ENCODE peak calls at places on chromosome 9, in seven cellular contexts. U is RCC 7860, F is NAMALWA, G is posterior cingulate gyrus, T is BJ, E is chondrocyte, I is EL. L is an unnamed sample.

GRCh38 chr9:91930475-91930874 is 19.6 kb downstream of the ROR2 start:
- DNase-seq in U (no peak), F (no peak), G (no peak), T (no peak), E (no peak), I (no peak), L (no peak)

GRCh38 chr9:2809692-2810423 is 34.0 kb downstream of the PUM3 start:
- DNase-seq in U (peak; percentile 93), F (no peak), G (no peak), T (peak; percentile 82), E (no peak), I (peak; percentile 96), L (no peak)

GRCh38 chr9:92609142-92609500 is 60.8 kb downstream of the IPPK start:
- DNase-seq in U (no peak), F (no peak), G (peak; percentile 35), T (no peak), E (no peak), I (peak; percentile 13), L (no peak)

GRCh38 chr9:115668506-115668905 is 485.1 kb upstream of the PAPPA start:
- DNase-seq in U (peak; percentile 81), F (no peak), G (no peak), T (peak; percentile 83), E (no peak), I (peak; percentile 90), L (no peak)

GRCh38 chr9:28956111-28956880 is 1383.0 kb upstream of the C9orf72 start:
- DNase-seq in U (no peak), F (no peak), G (no peak), T (no peak), E (no peak), I (no peak), L (no peak)

GRCh38 chr9:8963882-8964281 is 1164.3 kb upstream of the DMAC1 start:
- DNase-seq in U (no peak), F (no peak), G (no peak), T (no peak), E (no peak), I (no peak), L (no peak)

GRCh38 chr9:128553695-128554094 is 1.3 kb downstream of the SPTAN1 start:
- DNase-seq in U (peak; percentile 48), F (no peak), G (no peak), T (no peak), E (no peak), I (peak; percentile 66), L (no peak)

GRCh38 chr9:132782106-132782505 is 96.0 kb downstream of the AK8 start:
- DNase-seq in U (no peak), F (no peak), G (no peak), T (no peak), E (peak; percentile 22), I (no peak), L (no peak)

GRCh38 chr9:119071636-119072035 is 297.6 kb downstream of the BRINP1 start:
- DNase-seq in U (no peak), F (no peak), G (no peak), T (no peak), E (no peak), I (peak; percentile 30), L (no peak)

GRCh38 chr9:136084191-136084944 is 10.7 kb downstream of the NACC2 start:
- DNase-seq in U (no peak), F (no peak), G (no peak), T (no peak), E (peak; percentile 85), I (no peak), L (no peak)

GRCh38 chr9:108603141-108603540 is 252.6 kb downstream of the ACTL7B start:
- DNase-seq in U (no peak), F (no peak), G (peak; percentile 10), T (no peak), E (no peak), I (no peak), L (no peak)

GRCh38 chr9:133048595-133048994 is 13.2 kb upstream of the CEL start:
- DNase-seq in U (peak; percentile 6), F (peak; percentile 57), G (peak; percentile 45), T (no peak), E (no peak), I (peak; percentile 30), L (peak; percentile 34)

GRCh38 chr9:84922051-84922450 is 252.5 kb downstream of the NTRK2 start:
- DNase-seq in U (no peak), F (no peak), G (no peak), T (no peak), E (no peak), I (no peak), L (no peak)

GRCh38 chr9:94860678-94861588 is 134.4 kb downstream of the AOPEP start:
- DNase-seq in U (peak; percentile 98), F (peak; percentile 90), G (no peak), T (peak; percentile 65), E (no peak), I (peak; percentile 91), L (peak; percentile 94)